ENCODE peak calls at places on chromosome 15, in four cellular contexts. Y is tibial artery, Q is upper lobe of right lung, R is breast epithelium. N is an unnamed sample.

GRCh38 chr15:99536422-99537033 is 29.3 kb upstream of the MEF2A start:
- DNase-seq in Y (peak), Q (no peak), R (peak), N (no peak)

GRCh38 chr15:73947651-73948050 is 21.4 kb downstream of the LOXL1 start:
- DNase-seq in Y (peak), Q (peak), R (no peak), N (no peak)

GRCh38 chr15:71151061-71151460 is 35.8 kb downstream of the THSD4 start:
- DNase-seq in Y (no peak), Q (no peak), R (no peak), N (no peak)

GRCh38 chr15:84658080-84658787 is at the start of gene NMB:
- DNase-seq in Y (peak), Q (peak), R (peak), N (peak)

GRCh38 chr15:43279496-43279895 is 12.8 kb upstream of the TGM5 start:
- DNase-seq in Y (no peak), Q (no peak), R (no peak), N (no peak)

GRCh38 chr15:70765504-70766281 is 2.3 kb upstream of the UACA start:
- DNase-seq in Y (no peak), Q (no peak), R (no peak), N (no peak)

GRCh38 chr15:98706387-98706786 is 58.0 kb downstream of the IGF1R start:
- DNase-seq in Y (no peak), Q (no peak), R (no peak), N (no peak)

GRCh38 chr15:78298983-78299301 is 467 bp downstream of the SKIC8 start:
- DNase-seq in Y (no peak), Q (no peak), R (no peak), N (no peak)

GRCh38 chr15:91855684-91856553 is 2.4 kb downstream of the SLCO3A1 start:
- DNase-seq in Y (no peak), Q (peak), R (peak), N (no peak)

GRCh38 chr15:48861813-48862431 is 16.0 kb upstream of the EID1 start:
- DNase-seq in Y (no peak), Q (no peak), R (no peak), N (no peak)

GRCh38 chr15:74957301-74958035 is 896 bp upstream of the RPP25 start:
- DNase-seq in Y (peak), Q (peak), R (no peak), N (no peak)

GRCh38 chr15:57444877-57445513 is 68.7 kb downstream of the CGNL1 start:
- DNase-seq in Y (no peak), Q (no peak), R (no peak), N (no peak)

GRCh38 chr15:100571592-100572167 is 30.3 kb downstream of the LINS1 start:
- DNase-seq in Y (no peak), Q (no peak), R (no peak), N (no peak)

GRCh38 chr15:69758810-69759410 is 306.3 kb downstream of the RPLP1 start:
- DNase-seq in Y (no peak), Q (no peak), R (peak), N (no peak)

GRCh38 chr15:69760890-69761568 is 308.4 kb downstream of the RPLP1 start:
- DNase-seq in Y (peak), Q (no peak), R (peak), N (no peak)

GRCh38 chr15:69760263-69760855 is 307.7 kb downstream of the RPLP1 start:
- DNase-seq in Y (no peak), Q (no peak), R (no peak), N (no peak)

GRCh38 chr15:69766156-69766555 is 313.5 kb downstream of the RPLP1 start:
- DNase-seq in Y (no peak), Q (no peak), R (no peak), N (no peak)

GRCh38 chr15:69762373-69763148 is 309.9 kb downstream of the RPLP1 start:
- DNase-seq in Y (no peak), Q (no peak), R (no peak), N (no peak)
- TF ChIP-seq CTCF in Y (no peak), Q (no peak), R (no peak), N (peak)

GRCh38 chr15:31341501-31342195 is 15.0 kb downstream of the KLF13 start:
- DNase-seq in Y (no peak), Q (peak), R (no peak), N (no peak)

GRCh38 chr15:31342381-31342780 is 15.7 kb downstream of the KLF13 start:
- DNase-seq in Y (no peak), Q (no peak), R (no peak), N (no peak)

GRCh38 chr15:31343831-31344230 is 17.2 kb downstream of the KLF13 start:
- DNase-seq in Y (no peak), Q (no peak), R (no peak), N (no peak)

GRCh38 chr15:31344266-31344665 is 17.6 kb downstream of the KLF13 start:
- DNase-seq in Y (no peak), Q (no peak), R (no peak), N (no peak)

DNA sequence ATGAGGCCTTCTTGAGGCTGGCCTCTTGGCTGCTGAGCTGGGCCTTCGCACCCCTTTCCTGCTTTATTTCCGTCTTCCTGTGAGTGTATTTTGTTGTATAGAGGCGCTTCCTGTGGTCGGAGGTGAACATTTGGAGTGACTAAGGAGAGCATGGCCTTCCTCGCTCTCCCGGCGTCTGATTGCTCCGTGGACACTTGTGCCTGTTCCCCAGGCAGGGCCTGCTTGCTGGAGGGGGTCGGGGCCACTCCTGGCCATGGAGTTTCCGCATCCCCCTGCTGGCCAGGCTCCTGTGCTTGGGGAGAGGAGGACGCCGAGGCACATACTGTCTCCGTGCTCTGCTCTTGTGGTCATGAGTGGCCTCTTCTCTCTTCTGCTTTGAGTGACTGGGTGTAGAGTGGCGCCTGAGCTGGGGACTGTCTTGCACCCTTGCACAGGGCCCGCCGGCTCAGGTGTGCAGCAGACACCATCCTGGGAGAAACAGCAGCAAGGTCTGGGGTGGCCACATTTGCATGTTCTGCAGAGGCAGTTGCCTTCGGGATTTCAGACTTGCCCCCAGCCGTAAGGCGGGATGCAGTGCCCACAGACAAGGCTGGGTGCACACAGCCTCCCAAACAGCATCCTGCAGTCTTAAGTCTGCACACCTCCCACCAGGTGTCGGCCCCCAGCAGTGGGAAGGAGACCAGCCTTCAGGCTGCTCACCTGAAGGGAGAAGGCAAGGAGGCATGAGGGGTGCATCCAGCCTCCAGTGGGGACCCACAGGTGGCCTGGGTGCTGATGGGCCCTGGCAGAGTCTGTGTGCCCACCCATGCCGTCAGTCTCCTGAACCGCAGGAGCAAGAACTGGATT is 16.4 kb downstream of the KLF13 start:
- DNase-seq in Y (no peak), Q (no peak), R (no peak), N (no peak)
- TF ChIP-seq CTCF in Y (no peak), Q (peak), R (no peak), N (no peak)

GRCh38 chr15:38647683-38648082 is 83.1 kb upstream of the RASGRP1 start:
- DNase-seq in Y (no peak), Q (no peak), R (no peak), N (no peak)
- TF ChIP-seq CTCF in Y (no peak), Q (peak), R (peak), N (peak)

DNA sequence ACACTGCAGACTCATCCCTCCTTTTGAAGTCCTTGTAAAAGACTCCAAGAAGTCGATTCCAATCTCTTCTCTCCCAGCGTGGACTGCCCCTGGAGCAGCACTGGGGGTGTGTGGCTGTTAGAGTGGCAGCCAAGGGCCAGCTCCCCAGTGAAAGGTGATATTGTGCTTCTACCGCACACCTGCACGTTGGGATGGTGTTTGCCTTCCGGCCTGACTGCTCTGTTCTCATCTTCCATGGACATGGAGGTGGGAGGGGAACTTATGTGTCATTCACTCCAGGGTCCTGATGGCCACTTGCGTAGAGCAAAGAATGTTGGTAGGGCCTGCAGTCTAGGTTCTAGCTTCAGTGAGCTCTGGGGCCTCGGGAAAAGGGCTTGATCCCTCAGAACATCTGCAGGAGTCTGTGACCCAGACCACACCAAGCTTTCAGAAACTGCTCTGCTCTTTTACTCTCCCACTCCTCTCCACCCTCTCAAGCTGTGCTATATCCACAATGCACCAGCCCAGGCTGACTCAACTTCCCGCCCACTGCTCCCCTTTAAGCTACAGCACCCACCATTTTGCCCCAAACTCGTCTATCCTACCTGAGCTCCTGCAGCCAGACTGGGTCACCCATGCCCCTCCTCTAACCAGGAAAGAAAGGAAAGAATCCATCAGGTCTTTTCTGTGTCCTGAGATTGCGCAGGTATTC is 31.3 kb downstream of the LIPC start:
- DNase-seq in Y (peak), Q (no peak), R (no peak), N (no peak)
- TF ChIP-seq CTCF in Y (no peak), Q (no peak), R (no peak), N (no peak)

DNA sequence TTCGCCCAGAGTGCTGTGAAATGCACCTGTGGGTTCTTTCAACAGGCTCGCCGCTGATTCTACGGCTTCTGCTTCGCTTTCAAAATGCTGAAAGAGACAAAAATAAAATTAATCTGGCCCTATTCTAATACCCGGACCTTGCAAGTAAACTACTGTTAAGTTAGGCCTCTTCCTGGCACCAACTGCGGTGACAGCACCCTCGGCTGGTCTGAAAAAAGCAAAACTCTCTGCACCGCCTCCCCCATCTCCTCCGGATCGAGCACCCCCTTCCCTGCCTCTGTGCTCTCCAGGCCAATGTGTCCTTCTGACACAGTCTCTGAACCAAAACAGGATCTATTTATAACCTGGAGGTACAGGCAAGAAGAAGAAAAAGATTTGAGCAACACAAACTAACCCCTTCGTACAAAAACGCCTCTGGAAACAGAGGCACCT is 1.1 kb downstream of the ATOSA start:
- DNase-seq in Y (peak), Q (peak), R (peak), N (no peak)
- TF ChIP-seq CTCF in Y (no peak), Q (peak), R (no peak), N (no peak)

GRCh38 chr15:29815000-29815704 is 7.1 kb downstream of the TJP1 start:
- DNase-seq in Y (no peak), Q (no peak), R (no peak), N (no peak)

GRCh38 chr15:29815705-29816042 is 6.6 kb downstream of the TJP1 start:
- DNase-seq in Y (no peak), Q (no peak), R (no peak), N (no peak)

GRCh38 chr15:29812384-29812694 is 9.9 kb downstream of the TJP1 start:
- DNase-seq in Y (no peak), Q (no peak), R (peak), N (no peak)

GRCh38 chr15:29813009-29813408 is 9.3 kb downstream of the TJP1 start:
- DNase-seq in Y (no peak), Q (no peak), R (no peak), N (no peak)

DNA sequence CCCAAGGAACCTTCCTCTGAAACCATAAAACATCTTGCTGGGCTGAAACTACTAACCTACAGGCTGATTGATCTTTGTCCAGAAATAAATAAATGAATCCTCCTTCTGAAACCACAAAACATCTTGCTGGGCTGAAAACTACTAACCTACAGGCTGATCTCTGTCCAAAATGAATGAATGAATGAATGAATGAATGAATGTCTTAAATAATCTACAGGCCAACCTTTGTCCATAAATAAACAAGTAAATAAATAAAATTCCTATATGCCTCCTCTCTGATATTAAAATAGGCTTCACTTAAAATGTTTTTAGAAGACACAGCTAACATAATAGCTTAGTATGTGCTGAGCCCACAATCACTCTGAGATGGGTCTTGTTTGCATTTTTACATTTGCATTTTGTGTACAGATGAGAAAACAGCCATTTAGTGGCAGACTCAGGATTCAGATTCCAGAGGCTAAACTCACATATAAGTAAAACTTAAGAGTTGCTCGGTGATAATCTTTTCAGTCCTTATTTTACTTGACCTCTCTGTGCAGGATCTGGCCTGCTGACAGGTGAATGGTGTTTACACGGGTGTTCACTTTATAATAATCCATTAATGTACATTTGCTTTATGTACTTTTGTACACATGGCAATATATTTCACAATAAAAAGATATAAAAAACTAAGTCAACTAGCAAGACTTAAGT is 10.4 kb downstream of the TJP1 start:
- DNase-seq in Y (no peak), Q (no peak), R (no peak), N (no peak)
- TF ChIP-seq CTCF in Y (no peak), Q (no peak), R (no peak), N (no peak)

GRCh38 chr15:55741592-55742497 is 1.1 kb downstream of the PRTG start:
- DNase-seq in Y (no peak), Q (peak), R (no peak), N (no peak)
- TF ChIP-seq CTCF in Y (no peak), Q (no peak), R (no peak), N (no peak)

DNA sequence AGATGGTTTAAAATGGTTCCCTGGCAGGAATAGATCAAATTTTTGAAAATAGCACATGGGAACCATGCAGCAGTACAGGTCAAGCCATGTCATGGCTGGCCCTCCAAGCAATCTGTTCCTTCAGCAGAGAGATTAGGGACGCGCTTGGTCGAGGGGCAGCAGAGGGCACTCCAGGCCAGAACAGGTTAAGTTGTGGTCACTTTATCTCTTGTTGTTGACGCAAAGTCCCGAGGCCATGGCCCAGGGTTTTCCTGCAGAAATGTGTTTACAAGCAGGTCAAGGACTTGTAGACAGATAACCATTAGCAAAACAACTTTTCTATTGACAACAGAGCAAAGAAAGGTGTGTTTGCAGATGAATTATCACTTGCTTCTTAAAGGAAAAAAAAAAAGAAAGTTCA is 570.0 kb upstream of the NR2F2 start:
- DNase-seq in Y (no peak), Q (no peak), R (no peak), N (no peak)
- TF ChIP-seq CTCF in Y (no peak), Q (no peak), R (no peak), N (peak)

GRCh38 chr15:26095710-26096330 is 232.7 kb upstream of the ATP10A start:
- DNase-seq in Y (no peak), Q (no peak), R (no peak), N (no peak)

GRCh38 chr15:26101443-26101842 is 238.3 kb upstream of the ATP10A start:
- DNase-seq in Y (no peak), Q (no peak), R (no peak), N (no peak)

GRCh38 chr15:26102365-26102764 is 239.2 kb upstream of the ATP10A start:
- DNase-seq in Y (no peak), Q (no peak), R (no peak), N (no peak)

GRCh38 chr15:26098801-26099200 is 235.7 kb upstream of the ATP10A start:
- DNase-seq in Y (no peak), Q (no peak), R (no peak), N (no peak)

DNA sequence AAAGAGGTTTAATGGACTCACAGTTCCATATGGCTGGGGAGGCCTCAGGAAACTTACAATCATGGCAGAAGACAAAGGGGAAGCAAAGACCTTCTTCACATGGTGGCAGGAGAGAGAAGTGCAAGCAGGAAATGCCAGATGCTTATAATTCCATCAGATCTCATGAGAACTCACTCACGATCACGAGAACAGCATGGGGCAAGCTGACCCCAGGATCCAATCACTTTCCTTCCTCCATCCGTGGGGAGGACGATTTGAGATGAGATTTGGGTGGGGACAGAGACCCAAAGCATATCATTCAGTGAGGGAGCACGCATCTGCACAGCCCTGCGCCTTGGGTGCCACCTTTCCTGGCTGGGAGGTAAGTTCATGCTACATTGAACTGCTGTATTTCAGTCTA is 234.1 kb upstream of the ATP10A start:
- DNase-seq in Y (no peak), Q (no peak), R (no peak), N (no peak)
- TF ChIP-seq CTCF in Y (no peak), Q (no peak), R (no peak), N (no peak)

DNA sequence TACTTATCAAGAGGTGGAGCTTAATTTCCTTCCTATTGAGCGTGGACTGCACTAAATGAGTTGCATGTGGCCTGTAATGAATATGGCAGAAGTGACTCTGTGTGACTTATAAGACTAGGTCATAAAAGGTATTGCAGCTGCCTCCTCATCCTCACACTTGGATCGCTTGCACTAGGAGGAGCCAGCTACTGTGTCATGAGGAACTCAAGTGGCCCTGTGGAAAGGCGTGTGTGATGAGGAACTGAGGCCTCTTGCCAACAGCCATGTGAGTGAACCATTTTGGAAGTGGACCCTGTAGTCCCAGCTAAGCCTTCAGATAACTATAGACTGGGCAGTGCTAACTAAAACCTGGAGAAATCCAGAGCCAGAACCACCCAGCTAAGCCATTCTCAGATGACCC is 7.1 kb upstream of the SLC30A4 start:
- DNase-seq in Y (no peak), Q (no peak), R (no peak), N (no peak)
- TF ChIP-seq CTCF in Y (no peak), Q (no peak), R (no peak), N (no peak)